ENCODE peak calls at places on chromosomes 7 and 10, in ten cellular contexts. One of them, this sample, is unnamed.
A peak's percentile ranks its signal among the peaks of the same experiment; 100 is the strongest.

GRCh38 chr10:97825020-97825739 is 24.5 kb upstream of the GOLGA7B start:
- DNase-seq in dorsolateral prefrontal cortex: no peak
- DNase-seq in ascending aorta: no peak
- DNase-seq in PC-9: no peak
- DNase-seq in cardiac muscle cell: no peak
- DNase-seq in CD8-positive, alpha-beta T cell: no peak
- DNase-seq in vagina: no peak
- DNase-seq in neural progenitor cell: no peak
- DNase-seq in uterus: no peak
- DNase-seq in tibial artery: no peak
- DNase-seq in this sample: no peak

GRCh38 chr7:95549818-95550529 is 46.3 kb downstream of the PDK4 start:
- DNase-seq in vagina: peak; percentile 99
- DNase-seq in tibial artery: peak; percentile 99
- DNase-seq in neural progenitor cell: no peak
- DNase-seq in uterus: peak; percentile 98
- DNase-seq in PC-9: peak; percentile 97
- DNase-seq in dorsolateral prefrontal cortex: peak; percentile 72
- DNase-seq in CD8-positive, alpha-beta T cell: no peak
- DNase-seq in cardiac muscle cell: no peak
- DNase-seq in ascending aorta: peak; percentile 97
- DNase-seq in this sample: peak; percentile 31

GRCh38 chr7:14233026-14233897 is 243.8 kb upstream of the ETV1 start:
- DNase-seq in CD8-positive, alpha-beta T cell: no peak
- DNase-seq in vagina: no peak
- DNase-seq in ascending aorta: no peak
- DNase-seq in PC-9: peak; percentile 58
- DNase-seq in dorsolateral prefrontal cortex: no peak
- DNase-seq in tibial artery: no peak
- DNase-seq in cardiac muscle cell: no peak
- DNase-seq in neural progenitor cell: no peak
- DNase-seq in uterus: no peak
- DNase-seq in this sample: no peak

GRCh38 chr10:22324413-22324812 is 3.5 kb downstream of the BMI1 start:
- DNase-seq in neural progenitor cell: no peak
- DNase-seq in vagina: no peak
- DNase-seq in tibial artery: no peak
- DNase-seq in uterus: no peak
- DNase-seq in CD8-positive, alpha-beta T cell: no peak
- DNase-seq in PC-9: no peak
- DNase-seq in ascending aorta: no peak
- DNase-seq in dorsolateral prefrontal cortex: no peak
- DNase-seq in cardiac muscle cell: no peak
- DNase-seq in this sample: no peak

GRCh38 chr7:133253522-133253882 is 624 bp downstream of the EXOC4 start:
- DNase-seq in neural progenitor cell: peak; percentile 13
- DNase-seq in vagina: no peak
- DNase-seq in PC-9: no peak
- DNase-seq in uterus: no peak
- DNase-seq in ascending aorta: no peak
- DNase-seq in cardiac muscle cell: peak; percentile 26
- DNase-seq in tibial artery: no peak
- DNase-seq in CD8-positive, alpha-beta T cell: no peak
- DNase-seq in dorsolateral prefrontal cortex: no peak
- DNase-seq in this sample: no peak

GRCh38 chr10:96281444-96282029 is 10.2 kb upstream of the BLNK start:
- DNase-seq in vagina: peak; percentile 3
- DNase-seq in tibial artery: no peak
- DNase-seq in cardiac muscle cell: no peak
- DNase-seq in uterus: no peak
- DNase-seq in PC-9: no peak
- DNase-seq in ascending aorta: no peak
- DNase-seq in dorsolateral prefrontal cortex: no peak
- DNase-seq in neural progenitor cell: no peak
- DNase-seq in CD8-positive, alpha-beta T cell: no peak
- DNase-seq in this sample: no peak

GRCh38 chr10:20059084-20059835 is 243.0 kb downstream of the PLXDC2 start:
- DNase-seq in uterus: no peak
- DNase-seq in CD8-positive, alpha-beta T cell: no peak
- DNase-seq in PC-9: no peak
- DNase-seq in ascending aorta: no peak
- DNase-seq in dorsolateral prefrontal cortex: no peak
- DNase-seq in tibial artery: no peak
- DNase-seq in neural progenitor cell: no peak
- DNase-seq in vagina: no peak
- DNase-seq in cardiac muscle cell: no peak
- DNase-seq in this sample: no peak

GRCh38 chr10:133045556-133046483 is 41.9 kb upstream of the ADGRA1 start:
- DNase-seq in cardiac muscle cell: peak; percentile 40
- DNase-seq in dorsolateral prefrontal cortex: no peak
- DNase-seq in ascending aorta: no peak
- DNase-seq in vagina: no peak
- DNase-seq in neural progenitor cell: peak; percentile 46
- DNase-seq in tibial artery: no peak
- DNase-seq in PC-9: no peak
- DNase-seq in CD8-positive, alpha-beta T cell: no peak
- DNase-seq in uterus: no peak
- DNase-seq in this sample: no peak

GRCh38 chr7:90407484-90407821 is 4.2 kb downstream of the CLDN12 start:
- DNase-seq in vagina: no peak
- DNase-seq in PC-9: no peak
- DNase-seq in uterus: no peak
- DNase-seq in dorsolateral prefrontal cortex: no peak
- DNase-seq in neural progenitor cell: no peak
- DNase-seq in tibial artery: no peak
- DNase-seq in cardiac muscle cell: no peak
- DNase-seq in ascending aorta: no peak
- DNase-seq in CD8-positive, alpha-beta T cell: no peak
- DNase-seq in this sample: no peak

GRCh38 chr7:90403174-90404113 is at the start of gene CLDN12:
- DNase-seq in tibial artery: peak; percentile 89
- DNase-seq in PC-9: peak; percentile 83
- DNase-seq in neural progenitor cell: peak; percentile 89
- DNase-seq in cardiac muscle cell: peak; percentile 93
- DNase-seq in CD8-positive, alpha-beta T cell: peak; percentile 56
- DNase-seq in uterus: peak; percentile 89
- DNase-seq in ascending aorta: peak; percentile 91
- DNase-seq in dorsolateral prefrontal cortex: peak; percentile 89
- DNase-seq in vagina: peak; percentile 96
- DNase-seq in this sample: peak; percentile 7

GRCh38 chr7:90402785-90403173 is 482 bp upstream of the CLDN12 start:
- DNase-seq in tibial artery: no peak
- DNase-seq in CD8-positive, alpha-beta T cell: no peak
- DNase-seq in PC-9: no peak
- DNase-seq in neural progenitor cell: no peak
- DNase-seq in ascending aorta: no peak
- DNase-seq in vagina: no peak
- DNase-seq in dorsolateral prefrontal cortex: no peak
- DNase-seq in cardiac muscle cell: no peak
- DNase-seq in uterus: no peak
- DNase-seq in this sample: no peak

GRCh38 chr7:90404777-90405176 is 1.5 kb downstream of the CLDN12 start:
- DNase-seq in uterus: no peak
- DNase-seq in cardiac muscle cell: no peak
- DNase-seq in CD8-positive, alpha-beta T cell: no peak
- DNase-seq in PC-9: no peak
- DNase-seq in dorsolateral prefrontal cortex: no peak
- DNase-seq in vagina: no peak
- DNase-seq in tibial artery: no peak
- DNase-seq in ascending aorta: no peak
- DNase-seq in neural progenitor cell: no peak
- DNase-seq in this sample: no peak

DNA sequence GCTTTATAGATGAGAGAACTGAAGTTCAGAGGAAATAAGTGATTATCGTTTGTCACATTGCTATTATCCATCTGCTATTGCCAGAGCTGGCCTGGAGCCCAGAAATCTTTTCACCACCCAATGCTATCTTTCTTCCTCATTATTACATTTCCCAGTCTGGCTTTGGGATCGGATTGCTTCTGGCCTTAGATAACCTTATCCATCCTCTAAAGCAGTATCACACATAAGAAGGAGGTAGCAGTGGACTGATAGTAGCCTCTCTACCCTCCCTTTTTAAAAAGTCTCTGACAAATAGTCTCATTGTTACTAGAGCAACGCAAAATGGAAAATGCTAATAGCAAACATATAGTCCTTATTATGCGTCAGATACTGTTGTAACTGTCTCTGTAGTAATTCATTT is 1.3 kb upstream of the CLDN12 start:
- DNase-seq in PC-9: no peak
- DNase-seq in dorsolateral prefrontal cortex: no peak
- DNase-seq in uterus: no peak
- DNase-seq in ascending aorta: no peak
- DNase-seq in vagina: no peak
- DNase-seq in neural progenitor cell: no peak
- DNase-seq in CD8-positive, alpha-beta T cell: no peak
- DNase-seq in cardiac muscle cell: no peak
- DNase-seq in tibial artery: no peak
- DNase-seq in this sample: no peak
- H3K27ac ChIP-seq in PC-9: no peak overlapping the region
- H3K27ac ChIP-seq in dorsolateral prefrontal cortex: no peak overlapping the region
- H3K27ac ChIP-seq in uterus: no peak overlapping the region
- H3K27ac ChIP-seq in ascending aorta: no peak overlapping the region
- H3K27ac ChIP-seq in vagina: no peak overlapping the region
- H3K27ac ChIP-seq in neural progenitor cell: no peak overlapping the region
- H3K27ac ChIP-seq in CD8-positive, alpha-beta T cell: no peak overlapping the region
- H3K27ac ChIP-seq in cardiac muscle cell: no peak overlapping the region
- H3K27ac ChIP-seq in tibial artery: no peak overlapping the region
- H3K27ac ChIP-seq in this sample: no peak overlapping the region

DNA sequence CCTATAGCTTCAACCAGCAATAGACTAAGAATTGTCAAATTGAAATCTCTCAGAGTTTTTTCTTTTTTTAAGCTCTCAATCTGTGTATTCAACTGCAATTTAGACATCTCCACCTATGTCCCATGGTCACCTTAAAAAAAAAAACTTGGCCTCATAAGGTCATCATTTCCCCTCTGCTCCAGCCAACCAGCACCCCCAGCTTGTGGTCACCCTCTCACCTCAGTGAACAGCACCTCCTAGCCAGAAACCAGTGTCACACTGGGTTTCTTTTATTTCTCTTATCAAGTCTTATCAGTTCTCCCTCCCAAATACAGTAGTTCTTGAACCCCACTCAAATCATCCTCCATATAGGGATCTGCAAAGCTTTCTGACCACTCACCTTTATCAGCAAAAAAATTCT is 4.0 kb downstream of the ITGB1 start:
- DNase-seq in vagina: no peak
- DNase-seq in dorsolateral prefrontal cortex: no peak
- DNase-seq in ascending aorta: no peak
- DNase-seq in neural progenitor cell: no peak
- DNase-seq in PC-9: no peak
- DNase-seq in tibial artery: no peak
- DNase-seq in cardiac muscle cell: no peak
- DNase-seq in CD8-positive, alpha-beta T cell: no peak
- DNase-seq in uterus: no peak
- DNase-seq in this sample: no peak
- TF ChIP-seq CTCF in vagina: no peak
- TF ChIP-seq CTCF in dorsolateral prefrontal cortex: no peak
- TF ChIP-seq CTCF in ascending aorta: no peak
- TF ChIP-seq CTCF in neural progenitor cell: no peak
- TF ChIP-seq CTCF in PC-9: no peak
- TF ChIP-seq CTCF in tibial artery: no peak
- TF ChIP-seq CTCF in cardiac muscle cell: no peak
- TF ChIP-seq CTCF in CD8-positive, alpha-beta T cell: no peak
- TF ChIP-seq CTCF in uterus: no peak
- TF ChIP-seq CTCF in this sample: no peak

GRCh38 chr10:35643976-35644799 is 2.1 kb upstream of the FZD8 start:
- DNase-seq in PC-9: no peak
- DNase-seq in ascending aorta: no peak
- DNase-seq in tibial artery: no peak
- DNase-seq in CD8-positive, alpha-beta T cell: no peak
- DNase-seq in dorsolateral prefrontal cortex: no peak
- DNase-seq in uterus: no peak
- DNase-seq in neural progenitor cell: peak; percentile 44
- DNase-seq in cardiac muscle cell: peak; percentile 15
- DNase-seq in vagina: no peak
- DNase-seq in this sample: no peak
- H3K27ac ChIP-seq in PC-9: no peak overlapping the region
- H3K27ac ChIP-seq in ascending aorta: peak overlapping the region; percentile 75
- H3K27ac ChIP-seq in tibial artery: peak overlapping the region; percentile 94
- H3K27ac ChIP-seq in CD8-positive, alpha-beta T cell: no peak overlapping the region
- H3K27ac ChIP-seq in dorsolateral prefrontal cortex: no peak overlapping the region
- H3K27ac ChIP-seq in uterus: peak overlapping the region; percentile 58
- H3K27ac ChIP-seq in neural progenitor cell: no peak overlapping the region
- H3K27ac ChIP-seq in cardiac muscle cell: no peak overlapping the region
- H3K27ac ChIP-seq in vagina: peak overlapping the region; percentile 73
- H3K27ac ChIP-seq in this sample: peak overlapping the region; percentile 56

GRCh38 chr10:24374134-24374915 is 165.4 kb downstream of the KIAA1217 start:
- DNase-seq in CD8-positive, alpha-beta T cell: no peak
- DNase-seq in neural progenitor cell: no peak
- DNase-seq in dorsolateral prefrontal cortex: no peak
- DNase-seq in ascending aorta: no peak
- DNase-seq in PC-9: no peak
- DNase-seq in vagina: no peak
- DNase-seq in cardiac muscle cell: no peak
- DNase-seq in tibial artery: no peak
- DNase-seq in uterus: no peak
- DNase-seq in this sample: no peak

GRCh38 chr10:24376731-24377130 is 167.8 kb downstream of the KIAA1217 start:
- DNase-seq in CD8-positive, alpha-beta T cell: no peak
- DNase-seq in uterus: no peak
- DNase-seq in ascending aorta: no peak
- DNase-seq in vagina: no peak
- DNase-seq in tibial artery: no peak
- DNase-seq in PC-9: no peak
- DNase-seq in neural progenitor cell: no peak
- DNase-seq in cardiac muscle cell: no peak
- DNase-seq in dorsolateral prefrontal cortex: no peak
- DNase-seq in this sample: no peak

GRCh38 chr10:24367688-24368087 is 158.8 kb downstream of the KIAA1217 start:
- DNase-seq in dorsolateral prefrontal cortex: no peak
- DNase-seq in uterus: no peak
- DNase-seq in ascending aorta: no peak
- DNase-seq in CD8-positive, alpha-beta T cell: no peak
- DNase-seq in tibial artery: no peak
- DNase-seq in vagina: no peak
- DNase-seq in cardiac muscle cell: no peak
- DNase-seq in PC-9: no peak
- DNase-seq in neural progenitor cell: no peak
- DNase-seq in this sample: no peak

GRCh38 chr10:24375510-24375909 is 166.6 kb downstream of the KIAA1217 start:
- DNase-seq in cardiac muscle cell: no peak
- DNase-seq in vagina: no peak
- DNase-seq in ascending aorta: no peak
- DNase-seq in CD8-positive, alpha-beta T cell: no peak
- DNase-seq in dorsolateral prefrontal cortex: no peak
- DNase-seq in tibial artery: no peak
- DNase-seq in PC-9: no peak
- DNase-seq in neural progenitor cell: no peak
- DNase-seq in uterus: no peak
- DNase-seq in this sample: no peak

DNA sequence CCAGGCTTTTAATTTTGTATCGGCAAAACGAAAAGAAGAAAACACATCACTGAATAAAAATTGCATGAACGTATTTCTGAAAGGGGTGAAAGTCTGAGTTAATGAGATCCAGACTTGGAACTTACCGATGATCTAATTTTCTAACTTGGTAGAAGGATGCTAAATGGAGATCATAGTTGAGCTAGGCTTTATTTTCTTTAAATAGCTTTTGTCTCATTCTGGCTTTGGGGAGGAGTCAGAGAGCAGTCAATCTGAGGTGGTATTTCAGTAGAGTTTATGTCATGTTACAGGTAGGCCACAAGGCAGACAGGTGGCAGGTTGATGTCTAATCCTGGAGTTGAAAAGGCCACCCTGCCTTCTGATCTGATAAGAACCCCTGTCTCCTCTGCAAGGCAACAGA is 161.9 kb downstream of the KIAA1217 start:
- DNase-seq in CD8-positive, alpha-beta T cell: no peak
- DNase-seq in dorsolateral prefrontal cortex: no peak
- DNase-seq in ascending aorta: no peak
- DNase-seq in tibial artery: no peak
- DNase-seq in neural progenitor cell: no peak
- DNase-seq in cardiac muscle cell: no peak
- DNase-seq in vagina: no peak
- DNase-seq in PC-9: no peak
- DNase-seq in uterus: no peak
- DNase-seq in this sample: no peak
- TF ChIP-seq CTCF in CD8-positive, alpha-beta T cell: no peak
- TF ChIP-seq CTCF in dorsolateral prefrontal cortex: no peak
- TF ChIP-seq CTCF in ascending aorta: no peak
- TF ChIP-seq CTCF in tibial artery: no peak
- TF ChIP-seq CTCF in neural progenitor cell: no peak
- TF ChIP-seq CTCF in cardiac muscle cell: no peak
- TF ChIP-seq CTCF in vagina: no peak
- TF ChIP-seq CTCF in PC-9: no peak
- TF ChIP-seq CTCF in uterus: no peak
- TF ChIP-seq CTCF in this sample: no peak

This sample was measured in esophagus squamous epithelium.